ENCODE peak calls at places on chromosomes 13 and 19, in eight cellular contexts. D, X, Q, V, M, Y, K and A are unnamed samples. For H3K9me3 and H3K4me1, the result is how much of the 10 kb centered on the place peaks cover.

GRCh38 chr19:14450168-14450874 is 17.2 kb downstream of the PKN1 start:
- DNase-seq in D (no peak), X (no peak), Q (peak), V (peak), M (peak), Y (no peak), K (peak), A (no peak)

GRCh38 chr13:110503979-110504499 is 57.5 kb downstream of the RAB20 start:
- DNase-seq in D (no peak), X (no peak), Q (no peak), V (peak), M (no peak), Y (no peak), K (no peak), A (no peak)

GRCh38 chr19:46841458-46842083 is 9.1 kb downstream of the AP2S1 start:
- DNase-seq in D (peak), X (no peak), Q (no peak), V (no peak), M (peak), Y (no peak), K (peak), A (no peak)

GRCh38 chr13:28637714-28638355 is 21.1 kb upstream of the POMP start:
- DNase-seq in D (no peak), X (no peak), Q (no peak), V (no peak), M (no peak), Y (no peak), K (peak), A (no peak)

GRCh38 chr19:31448221-31448657 is 99.0 kb upstream of the TSHZ3 start:
- DNase-seq in D (peak), X (peak), Q (no peak), V (peak), M (peak), Y (peak), K (peak), A (no peak)

GRCh38 chr13:105634059-105634458 is 901.4 kb downstream of the EFNB2 start:
- DNase-seq in D (no peak), X (no peak), Q (no peak), V (no peak), M (no peak), Y (no peak), K (no peak), A (no peak)

GRCh38 chr19:3187662-3188511 is 2.2 kb downstream of the NCLN start:
- DNase-seq in D (no peak), X (no peak), Q (no peak), V (no peak), M (no peak), Y (no peak), K (no peak), A (no peak)

GRCh38 chr19:10768369-10768768 is 50.5 kb downstream of the DNM2 start:
- DNase-seq in D (no peak), X (no peak), Q (no peak), V (no peak), M (no peak), Y (no peak), K (no peak), A (no peak)

GRCh38 chr19:49716154-49716553 is 25.2 kb downstream of the CPT1C start:
- DNase-seq in D (no peak), X (no peak), Q (no peak), V (no peak), M (no peak), Y (no peak), K (no peak), A (no peak)

GRCh38 chr19:364496-365287 is 20.1 kb upstream of the MIER2 start:
- DNase-seq in D (no peak), X (no peak), Q (no peak), V (no peak), M (no peak), Y (no peak), K (no peak), A (no peak)

GRCh38 chr19:2127758-2128157 is 23.6 kb downstream of the AP3D1 start:
- DNase-seq in D (peak), X (no peak), Q (no peak), V (no peak), M (no peak), Y (no peak), K (no peak), A (no peak)

GRCh38 chr19:6970478-6970877 is 50.8 kb downstream of the MBD3L2B start:
- DNase-seq in D (no peak), X (no peak), Q (no peak), V (no peak), M (peak), Y (no peak), K (no peak), A (no peak)

GRCh38 chr19:58556633-58557252 is 1.7 kb downstream of the UBE2M start:
- DNase-seq in D (no peak), X (no peak), Q (no peak), V (peak), M (no peak), Y (no peak), K (no peak), A (no peak)

GRCh38 chr13:27713767-27714166 is 78.5 kb upstream of the GSX1 start:
- DNase-seq in D (no peak), X (no peak), Q (no peak), V (no peak), M (no peak), Y (no peak), K (no peak), A (no peak)

GRCh38 chr13:40124648-40125045 is 469.2 kb downstream of the COG6 start:
- DNase-seq in D (no peak), X (no peak), Q (no peak), V (no peak), M (no peak), Y (no peak), K (no peak), A (no peak)

GRCh38 chr13:44758595-44759221 is 182.6 kb upstream of the TSC22D1 start:
- DNase-seq in D (no peak), X (no peak), Q (no peak), V (peak), M (no peak), Y (no peak), K (no peak), A (no peak)

GRCh38 chr13:89982406-89983085 is 1364.9 kb upstream of the MIR17HG start:
- DNase-seq in D (no peak), X (no peak), Q (no peak), V (no peak), M (no peak), Y (no peak), K (no peak), A (no peak)

GRCh38 chr19:53068199-53068598 is 23.7 kb downstream of the ERVV-2 start:
- DNase-seq in D (no peak), X (no peak), Q (no peak), V (no peak), M (no peak), Y (no peak), K (no peak), A (no peak)
- H3K9me3 ChIP-seq in D (half or more), X (under half), Q (under half), V (under half), M (under half), Y (half or more), K (under half), A (under half)

GRCh38 chr19:18435848-18436631 is 1.9 kb downstream of the ISYNA1 start:
- DNase-seq in D (no peak), X (no peak), Q (no peak), V (no peak), M (no peak), Y (no peak), K (no peak), A (no peak)

GRCh38 chr19:18433735-18434398 is 4.1 kb downstream of the ISYNA1 start:
- DNase-seq in D (no peak), X (no peak), Q (no peak), V (no peak), M (peak), Y (no peak), K (no peak), A (peak)

GRCh38 chr19:18433039-18433691 is 4.8 kb downstream of the ISYNA1 start:
- DNase-seq in D (no peak), X (no peak), Q (no peak), V (no peak), M (peak), Y (no peak), K (no peak), A (no peak)

GRCh38 chr19:18435185-18435841 is 2.6 kb downstream of the ISYNA1 start:
- DNase-seq in D (no peak), X (no peak), Q (no peak), V (no peak), M (no peak), Y (no peak), K (no peak), A (no peak)

GRCh38 chr19:18434411-18435184 is 3.3 kb downstream of the ISYNA1 start:
- DNase-seq in D (no peak), X (no peak), Q (no peak), V (no peak), M (peak), Y (no peak), K (no peak), A (no peak)
- H3K4me1 ChIP-seq in D (under half), X (under half), Q (under half), V (under half), M (under half), Y (under half), K (under half), A (under half)

GRCh38 chr13:52852444-52852843 is 4.0 kb upstream of the PCDH8 start:
- DNase-seq in D (no peak), X (no peak), Q (no peak), V (no peak), M (no peak), Y (no peak), K (no peak), A (no peak)

GRCh38 chr13:52850396-52851152 is 2.1 kb upstream of the PCDH8 start:
- DNase-seq in D (peak), X (peak), Q (peak), V (peak), M (peak), Y (peak), K (peak), A (no peak)

GRCh38 chr13:52848455-52849190 is at the start of gene PCDH8:
- DNase-seq in D (no peak), X (no peak), Q (no peak), V (no peak), M (no peak), Y (no peak), K (peak), A (no peak)

GRCh38 chr13:52849727-52850395 is 1.4 kb upstream of the PCDH8 start:
- DNase-seq in D (no peak), X (no peak), Q (no peak), V (no peak), M (no peak), Y (no peak), K (no peak), A (no peak)

DNA sequence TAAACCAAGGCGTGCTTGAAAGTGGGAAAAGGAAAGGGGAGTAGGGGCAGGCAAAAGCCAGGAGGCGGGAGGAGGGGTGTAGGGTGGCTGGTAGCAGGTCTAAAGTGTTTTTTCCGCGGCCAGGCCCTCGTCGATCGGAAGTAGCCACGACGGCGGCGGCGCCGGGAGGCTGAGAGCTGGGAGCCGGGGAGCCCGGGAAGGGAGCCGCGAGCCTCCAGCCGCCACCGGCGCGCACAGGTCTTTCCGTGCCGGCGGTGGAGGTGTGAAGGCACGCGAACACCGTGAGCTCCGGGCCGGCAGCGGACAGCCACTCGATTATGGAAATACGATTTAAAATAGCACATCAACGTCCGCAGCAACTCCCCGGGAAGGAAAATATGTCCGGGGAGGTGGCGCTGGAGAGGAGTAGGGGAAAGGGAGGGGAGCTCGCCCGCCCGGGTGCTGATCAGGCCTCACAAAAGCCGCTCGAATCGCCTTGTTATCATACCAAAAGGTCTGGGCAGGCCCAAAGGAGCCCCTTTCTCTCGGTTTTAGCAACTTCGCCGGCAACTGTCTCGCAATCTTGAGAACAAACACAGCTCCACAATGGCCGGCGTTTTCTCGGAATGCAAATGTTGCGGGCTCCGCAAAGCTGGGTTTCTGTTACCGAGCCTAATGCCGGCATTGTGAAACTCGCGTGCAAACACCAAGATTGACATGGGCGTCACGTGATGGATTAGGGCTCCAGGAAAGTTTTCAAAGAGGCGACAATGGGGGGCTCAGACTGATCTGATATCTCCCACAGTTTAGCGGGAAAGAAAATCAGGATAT is 2.9 kb upstream of the PCDH8 start:
- DNase-seq in D (no peak), X (peak), Q (peak), V (peak), M (no peak), Y (no peak), K (peak), A (no peak)
- H3K27ac ChIP-seq in D (peak), X (peak), Q (peak), V (no peak), M (no peak), Y (peak), K (peak), A (no peak)

GRCh38 chr19:54670576-54671347 is 8.0 kb downstream of the LILRB4 start:
- DNase-seq in D (no peak), X (no peak), Q (no peak), V (no peak), M (no peak), Y (no peak), K (no peak), A (no peak)
- H3K9me3 ChIP-seq in D (under half), X (under half), Q (under half), V (under half), M (under half), Y (under half), K (under half), A (under half)

GRCh38 chr19:8513687-8514504 is at the start of gene ZNF414:
- DNase-seq in D (peak), X (peak), Q (peak), V (peak), M (peak), Y (peak), K (peak), A (peak)

GRCh38 chr19:8515317-8515716 is 1.4 kb upstream of the ZNF414 start:
- DNase-seq in D (no peak), X (no peak), Q (no peak), V (no peak), M (no peak), Y (no peak), K (no peak), A (peak)

GRCh38 chr19:8511573-8512101 is 2.3 kb downstream of the ZNF414 start:
- DNase-seq in D (no peak), X (no peak), Q (no peak), V (peak), M (no peak), Y (no peak), K (peak), A (no peak)

GRCh38 chr19:8512115-8512967 is 1.6 kb downstream of the ZNF414 start:
- DNase-seq in D (no peak), X (no peak), Q (no peak), V (peak), M (no peak), Y (no peak), K (peak), A (no peak)

DNA sequence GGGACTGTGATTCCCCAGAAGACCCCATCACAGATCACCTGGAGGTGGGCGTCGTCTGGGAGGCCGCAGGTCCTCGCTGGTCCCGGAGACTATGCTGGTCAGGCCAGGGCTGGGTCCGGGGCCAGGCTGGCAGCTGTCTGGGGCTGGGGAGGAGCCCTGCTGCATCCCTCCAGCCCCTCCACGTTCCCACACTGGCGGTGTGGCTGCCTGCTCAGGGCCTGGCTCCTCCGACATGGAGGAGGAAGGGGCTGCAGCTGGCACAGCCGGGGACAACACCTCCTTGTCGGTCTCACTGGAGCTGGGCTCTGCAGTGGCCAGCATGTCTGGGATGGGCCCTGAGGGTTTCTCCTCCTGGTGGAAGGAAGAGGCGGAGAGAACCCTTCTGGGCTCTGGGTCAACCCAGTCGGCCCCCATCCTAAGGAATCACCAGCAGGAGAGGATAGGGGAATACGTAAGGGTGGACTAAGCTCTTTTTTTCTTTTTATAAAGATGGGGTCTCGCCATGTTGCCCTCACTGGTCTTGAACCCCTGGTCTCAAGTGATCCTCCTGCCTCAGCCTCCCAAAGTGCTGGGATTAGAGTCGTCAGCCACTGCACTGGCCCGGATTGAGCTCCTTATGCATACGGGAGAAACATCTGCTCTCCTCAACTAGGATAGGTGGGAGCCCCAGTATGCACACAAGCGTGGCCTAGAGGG is 828 bp downstream of the ZNF414 start:
- DNase-seq in D (no peak), X (no peak), Q (no peak), V (no peak), M (no peak), Y (no peak), K (no peak), A (no peak)
- H3K4me1 ChIP-seq in D (under half), X (under half), Q (under half), V (under half), M (under half), Y (under half), K (under half), A (half or more)

GRCh38 chr13:35794734-35795389 is 318.4 kb upstream of the MAB21L1 start:
- DNase-seq in D (no peak), X (no peak), Q (no peak), V (no peak), M (no peak), Y (no peak), K (no peak), A (no peak)

GRCh38 chr13:35796627-35797026 is 320.1 kb upstream of the MAB21L1 start:
- DNase-seq in D (no peak), X (no peak), Q (no peak), V (no peak), M (no peak), Y (no peak), K (no peak), A (no peak)

GRCh38 chr13:35793823-35794222 is 317.3 kb upstream of the MAB21L1 start:
- DNase-seq in D (no peak), X (no peak), Q (no peak), V (no peak), M (no peak), Y (no peak), K (no peak), A (no peak)

GRCh38 chr13:35797946-35798345 is 321.5 kb upstream of the MAB21L1 start:
- DNase-seq in D (no peak), X (no peak), Q (no peak), V (no peak), M (no peak), Y (no peak), K (no peak), A (no peak)

GRCh38 chr13:35797244-35797643 is 320.8 kb upstream of the MAB21L1 start:
- DNase-seq in D (no peak), X (no peak), Q (no peak), V (no peak), M (no peak), Y (no peak), K (no peak), A (no peak)
- H3K27ac ChIP-seq in D (no peak), X (no peak), Q (no peak), V (no peak), M (no peak), Y (no peak), K (no peak), A (no peak)

GRCh38 chr13:53379485-53379884 is 350.9 kb downstream of the OLFM4 start:
- DNase-seq in D (no peak), X (no peak), Q (no peak), V (no peak), M (no peak), Y (no peak), K (no peak), A (no peak)
- H3K9me3 ChIP-seq in D (under half), X (under half), Q (under half), V (under half), M (under half), Y (under half), K (under half), A (under half)